ENCODE peak calls at places on chromosomes 4 and X, in six cellular contexts. O is brain microvascular endothelial cell, K is HFF-Myc, M is astrocyte of the spinal cord, Q is neural crest cell, L is dorsolateral prefrontal cortex. G is an unnamed sample.

GRCh38 chr4:156547439-156547838 is 424.2 kb downstream of the PDGFC start:
- DNase-seq in O (peak), K (peak), M (peak), Q (no peak), L (no peak), G (peak)

GRCh38 chr4:101102114-101102752 is 245.1 kb downstream of the PPP3CA start:
- DNase-seq in O (peak), K (peak), M (peak), Q (no peak), L (no peak), G (peak)

GRCh38 chrX:64394874-64395567 is at the start of gene MTMR8:
- DNase-seq in O (peak), K (no peak), M (peak), Q (peak), L (peak), G (no peak)

GRCh38 chr4:140069068-140069467 is 84.9 kb downstream of the MAML3 start:
- DNase-seq in O (no peak), K (no peak), M (peak), Q (no peak), L (no peak), G (peak)

GRCh38 chr4:1136028-1136427 is 22.7 kb upstream of the RNF212 start:
- DNase-seq in O (no peak), K (no peak), M (no peak), Q (no peak), L (no peak), G (no peak)

GRCh38 chrX:72306851-72307645 is 1.3 kb upstream of the CITED1 start:
- DNase-seq in O (peak), K (no peak), M (peak), Q (peak), L (peak), G (peak)

GRCh38 chr4:46656071-46656470 is 253.0 kb downstream of the COX7B2 start:
- DNase-seq in O (no peak), K (no peak), M (no peak), Q (no peak), L (no peak), G (no peak)

GRCh38 chrX:1185556-1185955 is 26.9 kb downstream of the CRLF2 start:
- DNase-seq in O (no peak), K (no peak), M (no peak), Q (no peak), L (no peak), G (no peak)

GRCh38 chrX:77493677-77494553 is 46.7 kb downstream of the FGF16 start:
- DNase-seq in O (peak), K (peak), M (peak), Q (no peak), L (no peak), G (peak)

GRCh38 chr4:81038636-81039350 is 8.3 kb downstream of the BMP3 start:
- DNase-seq in O (no peak), K (no peak), M (no peak), Q (no peak), L (no peak), G (no peak)

GRCh38 chr4:152535236-152535902 is 523 bp downstream of the FBXW7 start:
- DNase-seq in O (no peak), K (no peak), M (no peak), Q (no peak), L (no peak), G (no peak)

GRCh38 chr4:65050786-65051185 is 619.5 kb downstream of the EPHA5 start:
- DNase-seq in O (no peak), K (no peak), M (no peak), Q (no peak), L (no peak), G (no peak)

GRCh38 chrX:132474522-132474921 is 14.3 kb downstream of the MBNL3 start:
- DNase-seq in O (no peak), K (no peak), M (no peak), Q (no peak), L (no peak), G (no peak)

GRCh38 chr4:31104033-31104432 is 383.9 kb downstream of the PCDH7 start:
- DNase-seq in O (no peak), K (no peak), M (peak), Q (no peak), L (no peak), G (no peak)

GRCh38 chr4:82213485-82214162 is 160.2 kb downstream of the HNRNPD start:
- DNase-seq in O (no peak), K (no peak), M (no peak), Q (no peak), L (no peak), G (no peak)

GRCh38 chrX:153571159-153571908 is 27.6 kb downstream of the CCNQ start:
- DNase-seq in O (no peak), K (no peak), M (no peak), Q (no peak), L (no peak), G (no peak)

DNA sequence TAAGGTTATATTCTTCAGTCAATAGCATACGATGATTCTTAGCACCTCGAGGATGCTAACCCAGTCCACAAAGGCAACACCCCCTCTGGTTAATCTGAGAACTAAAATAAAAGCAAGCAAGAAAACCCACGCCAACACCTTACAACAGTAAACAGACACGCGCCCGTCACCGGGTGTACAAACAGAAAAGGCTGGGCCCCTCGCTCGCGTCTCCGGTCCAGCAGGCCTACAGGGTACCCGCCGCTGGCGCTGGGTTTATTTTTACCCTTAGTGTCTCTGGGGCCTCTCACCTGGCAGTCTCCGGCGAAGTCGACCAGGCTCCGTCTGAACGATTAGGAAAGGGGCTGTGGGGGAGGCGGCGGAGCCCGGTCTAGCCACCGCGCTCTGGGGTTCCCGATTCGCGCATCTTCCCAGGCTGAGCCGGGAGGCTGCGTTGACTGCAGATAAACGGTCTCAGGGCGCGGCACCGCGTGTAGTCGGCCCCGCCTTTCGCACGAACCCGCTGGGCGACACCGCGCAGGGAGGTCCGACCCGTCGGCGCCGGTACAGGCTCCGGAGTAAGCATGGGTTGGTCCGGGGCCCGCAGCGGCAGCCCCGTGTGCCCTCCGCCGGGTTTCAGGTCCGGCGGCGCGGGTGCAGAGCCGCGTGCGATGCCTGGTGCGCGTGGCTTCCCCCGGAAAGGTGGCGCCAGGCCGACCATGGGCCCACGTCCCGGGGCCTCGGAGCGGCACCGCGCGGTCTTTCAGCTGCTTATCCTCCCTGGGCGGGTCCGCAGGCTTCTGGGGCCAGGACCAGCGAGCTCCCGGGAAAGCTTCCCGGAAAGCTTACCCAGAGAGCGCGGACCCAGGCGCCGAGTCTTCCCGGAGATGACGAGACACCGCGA is at the start of gene SLC9B2:
- DNase-seq in O (peak), K (no peak), M (peak), Q (peak), L (peak), G (peak)
- TF ChIP-seq CTCF in O (no peak), K (no peak), M (peak), Q (peak), L (no peak), G (peak)

DNA sequence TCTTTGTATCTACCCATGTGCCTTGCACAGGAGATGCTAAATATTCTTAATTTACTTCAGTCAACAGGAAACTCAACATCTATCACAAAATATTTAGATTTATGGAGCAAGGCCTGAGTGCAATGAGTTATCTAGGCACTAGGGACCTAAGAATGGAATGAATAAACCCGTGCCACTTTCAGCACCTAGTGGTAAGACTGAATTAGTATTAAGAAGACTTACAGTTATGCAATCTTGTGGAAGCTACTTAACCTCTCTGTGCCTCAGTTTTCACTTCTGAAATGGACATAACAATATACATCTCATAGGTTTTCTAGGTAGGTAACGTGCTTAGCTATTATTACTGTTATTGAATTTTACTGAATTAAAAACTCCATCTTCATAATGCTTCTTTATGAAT is 144.6 kb upstream of the MAP3K15 start:
- DNase-seq in O (no peak), K (no peak), M (no peak), Q (no peak), L (no peak), G (no peak)
- TF ChIP-seq CTCF in O (peak), K (no peak), M (no peak), Q (no peak), L (no peak), G (peak)

DNA sequence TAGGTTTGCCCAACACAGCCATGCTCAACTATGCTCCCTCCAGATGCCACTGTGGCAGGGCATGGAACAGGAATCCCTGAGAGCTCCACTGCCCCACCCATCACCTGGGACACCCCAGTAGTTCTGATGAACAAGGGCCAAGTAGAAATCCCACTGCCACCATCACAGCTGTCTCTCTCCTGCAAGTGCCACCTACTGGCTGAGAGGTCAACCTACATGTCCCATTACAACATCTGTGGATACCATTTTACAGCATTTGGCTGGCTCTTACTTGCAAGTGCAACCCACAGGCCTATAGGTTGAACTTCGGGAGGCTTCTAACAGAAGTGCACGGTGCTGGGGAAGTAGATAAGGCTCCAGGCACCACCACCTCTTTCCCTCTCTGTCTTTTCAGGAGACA is 142.5 kb downstream of the CXXC4 start:
- DNase-seq in O (no peak), K (no peak), M (no peak), Q (no peak), L (no peak), G (no peak)
- TF ChIP-seq CTCF in O (peak), K (no peak), M (peak), Q (peak), L (no peak), G (no peak)

GRCh38 chrX:139862208-139862607 is 70.6 kb downstream of the ATP11C start:
- DNase-seq in O (no peak), K (no peak), M (no peak), Q (no peak), L (no peak), G (no peak)
- TF ChIP-seq CTCF in O (no peak), K (no peak), M (peak), Q (no peak), L (no peak), G (peak)

DNA sequence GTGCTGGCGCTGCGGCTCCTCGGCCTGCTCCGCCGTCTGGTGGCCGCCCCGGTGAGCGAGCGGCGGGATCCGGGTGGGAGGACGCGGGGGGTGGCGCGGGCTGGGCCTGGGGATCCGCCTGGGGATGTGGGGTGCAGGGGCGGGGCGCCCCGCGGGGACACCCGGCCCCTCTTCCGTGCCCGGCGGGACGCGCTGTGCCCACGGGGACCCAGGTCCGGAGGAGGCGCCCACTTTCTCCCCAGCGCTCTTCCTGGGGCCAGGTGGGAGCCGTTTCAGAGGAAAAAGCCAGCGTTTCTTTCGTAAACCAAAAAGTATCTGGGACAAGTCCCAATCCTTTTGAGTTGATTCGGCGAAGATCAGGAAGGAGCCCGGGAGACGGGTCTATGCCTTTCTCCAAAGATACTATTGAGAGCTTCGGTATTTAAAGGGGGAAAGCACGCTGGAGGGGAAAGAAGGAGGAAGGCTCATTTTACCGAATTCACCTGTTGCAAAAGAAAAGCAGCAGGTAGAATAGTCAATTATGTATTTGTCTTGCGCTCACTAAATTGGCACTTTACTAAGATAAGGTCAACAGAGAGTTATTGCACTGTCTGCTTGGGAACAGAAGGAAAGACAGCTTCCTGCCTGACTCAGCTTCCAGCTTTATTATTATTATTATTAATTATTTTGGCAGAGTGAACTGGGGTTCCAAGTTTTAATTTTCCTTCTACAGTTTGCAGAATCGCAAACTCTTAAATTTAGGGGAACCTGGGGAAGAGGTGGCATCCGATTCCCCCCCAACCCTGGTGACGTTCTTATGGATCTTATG is 81.5 kb upstream of the CD99 start:
- DNase-seq in O (no peak), K (no peak), M (peak), Q (peak), L (no peak), G (no peak)
- TF ChIP-seq CTCF in O (no peak), K (no peak), M (no peak), Q (peak), L (no peak), G (peak)

GRCh38 chr4:44071959-44072955 is 376.4 kb downstream of the KCTD8 start:
- DNase-seq in O (no peak), K (no peak), M (no peak), Q (no peak), L (no peak), G (no peak)
- TF ChIP-seq CTCF in O (no peak), K (no peak), M (no peak), Q (no peak), L (no peak), G (no peak)

GRCh38 chrX:26653050-26653449 is 437.1 kb downstream of the MAGEB5 start:
- DNase-seq in O (no peak), K (no peak), M (no peak), Q (no peak), L (no peak), G (no peak)

GRCh38 chrX:26649534-26649933 is 433.6 kb downstream of the MAGEB5 start:
- DNase-seq in O (peak), K (no peak), M (peak), Q (peak), L (no peak), G (no peak)

GRCh38 chrX:26651755-26652154 is 435.8 kb downstream of the MAGEB5 start:
- DNase-seq in O (no peak), K (no peak), M (no peak), Q (no peak), L (no peak), G (no peak)
- TF ChIP-seq CTCF in O (peak), K (no peak), M (no peak), Q (peak), L (no peak), G (no peak)

G was measured in HFFc6.